ENCODE peak calls at places on chromosomes 3 and 15, in five cellular contexts. W is ELR, X is neural crest cell, Z is fibroblast of the aortic adventitia, L is BJ. M is an unnamed sample.

GRCh38 chr3:171704002-171704401 is 106.3 kb downstream of the PLD1 start:
- DNase-seq in L (no peak), Z (peak), X (no peak), W (peak), M (no peak)

GRCh38 chr3:14549256-14549931 is 9.3 kb upstream of the GRIP2 start:
- DNase-seq in W (peak), Z (peak), X (no peak), L (no peak), M (no peak)

GRCh38 chr15:93033434-93034045 is 55.5 kb downstream of the RGMA start:
- DNase-seq in W (no peak), X (no peak), L (no peak), Z (no peak), M (no peak)

GRCh38 chr3:39385456-39386098 is 2.4 kb downstream of the SLC25A38 start:
- DNase-seq in L (no peak), Z (no peak), X (no peak), W (no peak), M (no peak)

GRCh38 chr3:94433811-94434210 is 370.9 kb downstream of the NSUN3 start:
- DNase-seq in W (peak), Z (peak), X (no peak), L (no peak), M (no peak)

GRCh38 chr3:184679056-184679502 is 32.8 kb downstream of the MAGEF1 start:
- DNase-seq in W (no peak), X (peak), Z (peak), L (no peak), M (no peak)

GRCh38 chr3:97940034-97940433 is 32.2 kb downstream of the RIOX2 start:
- DNase-seq in Z (no peak), W (no peak), L (no peak), X (no peak), M (no peak)

GRCh38 chr3:102525624-102526023 is 90.8 kb downstream of the ZPLD1 start:
- DNase-seq in L (no peak), X (no peak), Z (no peak), W (no peak), M (no peak)

GRCh38 chr3:180358179-180358578 is 243.8 kb upstream of the TTC14 start:
- DNase-seq in Z (peak), X (no peak), W (peak), L (no peak), M (no peak)

GRCh38 chr15:101482526-101483371 is 6.8 kb downstream of the PCSK6 start:
- DNase-seq in X (no peak), Z (no peak), W (no peak), L (no peak), M (no peak)

GRCh38 chr3:113092746-113093145 is 102.0 kb downstream of the GTPBP8 start:
- DNase-seq in L (no peak), Z (no peak), X (no peak), W (peak), M (no peak)

GRCh38 chr3:117995795-117996194 is 1038.9 kb downstream of the IGSF11 start:
- DNase-seq in W (no peak), X (no peak), L (no peak), Z (peak), M (no peak)

GRCh38 chr15:34709866-34710265 is 44.9 kb downstream of the GJD2 start:
- DNase-seq in W (peak), L (peak), Z (peak), X (no peak), M (no peak)

GRCh38 chr3:53513556-53514190 is 19.3 kb downstream of the CACNA1D start:
- DNase-seq in W (peak), L (no peak), X (no peak), Z (no peak), M (no peak)

GRCh38 chr3:121431717-121432517 is 113.9 kb downstream of the POLQ start:
- DNase-seq in L (peak), W (peak), Z (peak), X (no peak), M (no peak)

M was measured in right atrium auricular region.